ENCODE peak calls at places on chromosomes 11 and 22, in ten cellular contexts. K, G, A, W, D, C, S, Z, H and E are unnamed samples. For H3K36me3 and H3K27me3, the result is how much of the 10 kb centered on the place peaks cover.

GRCh38 chr11:102309621-102310541 is 7.4 kb upstream of the BIRC3 start:
- DNase-seq in Z (no peak), W (no peak), H (no peak), C (no peak), K (no peak), D (no peak), A (no peak), S (peak), G (no peak), E (no peak)

GRCh38 chr11:46480909-46481308 is 89.3 kb upstream of the CHRM4 start:
- DNase-seq in H (no peak), S (no peak), W (no peak), C (no peak), A (no peak), G (no peak), D (peak), Z (no peak), K (no peak), E (no peak)

GRCh38 chr11:123822591-123822990 is 16.4 kb upstream of the OR6M1 start:
- DNase-seq in K (no peak), A (no peak), C (peak), D (no peak), W (no peak), H (no peak), S (no peak), Z (no peak), G (no peak), E (no peak)

GRCh38 chr11:46119352-46120216 is 1.7 kb downstream of the PHF21A start:
- DNase-seq in W (no peak), Z (no peak), D (peak), K (peak), A (peak), C (peak), H (peak), G (peak), S (no peak), E (peak)

GRCh38 chr22:26748845-26749244 is 91.5 kb downstream of the MIAT start:
- DNase-seq in D (no peak), G (no peak), K (no peak), W (no peak), A (no peak), S (no peak), C (no peak), Z (no peak), H (no peak), E (no peak)

GRCh38 chr11:64369440-64370135 is 10.6 kb downstream of the RPS6KA4 start:
- DNase-seq in D (peak), K (peak), H (no peak), C (no peak), G (no peak), Z (no peak), W (no peak), A (no peak), S (no peak), E (no peak)

GRCh38 chr11:11025087-11025486 is 167.2 kb upstream of the ZBED5 start:
- DNase-seq in A (no peak), S (no peak), C (peak), H (no peak), D (no peak), K (no peak), G (no peak), Z (no peak), W (no peak), E (no peak)

GRCh38 chr11:70384486-70385152 is 13.7 kb upstream of the CTTN start:
- DNase-seq in D (peak), C (no peak), K (peak), W (no peak), Z (no peak), S (no peak), H (no peak), G (no peak), A (no peak), E (no peak)

GRCh38 chr11:70110538-70111055 is 32.5 kb downstream of the ANO1 start:
- DNase-seq in W (no peak), G (no peak), S (no peak), D (no peak), A (no peak), Z (no peak), K (peak), C (no peak), H (no peak), E (no peak)

GRCh38 chr22:19962246-19962908 is 20.8 kb upstream of the TXNRD2 start:
- DNase-seq in W (no peak), A (peak), H (peak), C (peak), D (peak), S (peak), Z (no peak), K (peak), G (peak), E (peak)

GRCh38 chr11:17786824-17787525 is 52.4 kb downstream of the KCNC1 start:
- DNase-seq in D (no peak), G (no peak), H (no peak), K (no peak), W (no peak), Z (no peak), A (no peak), S (no peak), C (peak), E (no peak)

GRCh38 chr11:61626580-61627380 is 45.9 kb upstream of the SYT7 start:
- DNase-seq in H (peak), W (no peak), G (no peak), C (peak), A (peak), D (no peak), K (no peak), Z (no peak), S (no peak), E (no peak)

GRCh38 chr11:14539867-14540475 is 19.8 kb upstream of the PSMA1 start:
- DNase-seq in W (no peak), G (no peak), D (no peak), K (no peak), A (no peak), H (no peak), S (no peak), C (no peak), Z (no peak), E (no peak)

GRCh38 chr22:38218661-38219331 is 17.0 kb downstream of the MAFF start:
- DNase-seq in A (peak), S (peak), D (no peak), Z (peak), C (peak), H (peak), W (no peak), K (peak), G (peak), E (peak)

GRCh38 chr11:33544593-33545373 is 155.8 kb downstream of the C11orf91 start:
- DNase-seq in A (no peak), C (no peak), H (no peak), G (no peak), K (peak), Z (no peak), D (no peak), S (no peak), W (no peak), E (no peak)

GRCh38 chr11:6523253-6523652 is 26.2 kb downstream of the DNHD1 start:
- DNase-seq in G (no peak), A (no peak), S (no peak), Z (no peak), K (no peak), D (no peak), C (peak), W (peak), H (no peak), E (no peak)

GRCh38 chr11:59943996-59944395 is 5.8 kb downstream of the OOSP1 start:
- DNase-seq in Z (no peak), A (no peak), H (no peak), G (no peak), W (no peak), K (no peak), D (no peak), S (peak), C (no peak), E (no peak)

GRCh38 chr11:72081856-72082255 is 1.2 kb downstream of the LRRC51 start:
- DNase-seq in H (no peak), Z (no peak), A (no peak), W (no peak), G (no peak), C (no peak), S (no peak), K (no peak), D (no peak), E (no peak)

GRCh38 chr11:6927030-6927617 is 898 bp downstream of the ZNF215 start:
- DNase-seq in C (no peak), W (peak), D (no peak), A (no peak), Z (no peak), H (peak), G (peak), K (no peak), S (no peak), E (no peak)

GRCh38 chr22:49997221-49997599 is 15.4 kb downstream of the IL17REL start:
- DNase-seq in S (no peak), D (no peak), H (peak), C (no peak), A (peak), G (no peak), W (no peak), Z (no peak), K (peak), E (no peak)

GRCh38 chr22:44697423-44698179 is 4.4 kb upstream of the PRR5 start:
- DNase-seq in W (peak), C (peak), K (peak), S (no peak), A (peak), H (peak), Z (no peak), D (peak), G (peak), E (peak)

GRCh38 chr11:104467414-104467813 is 303.5 kb upstream of the PDGFD start:
- DNase-seq in S (no peak), A (no peak), D (no peak), K (no peak), W (no peak), G (no peak), Z (no peak), C (no peak), H (no peak), E (no peak)

GRCh38 chr22:41922940-41923594 is 3.5 kb downstream of the TNFRSF13C start:
- DNase-seq in S (no peak), C (no peak), A (no peak), K (no peak), H (no peak), G (no peak), W (no peak), D (no peak), Z (no peak), E (no peak)

GRCh38 chr22:41919357-41920224 is 4.7 kb upstream of the SHISA8 start:
- DNase-seq in K (peak), W (no peak), C (no peak), A (peak), G (peak), D (peak), H (peak), Z (no peak), S (no peak), E (no peak)

GRCh38 chr22:41917906-41918791 is 3.3 kb upstream of the SHISA8 start:
- DNase-seq in D (no peak), S (no peak), Z (no peak), H (peak), A (peak), W (no peak), K (no peak), C (peak), G (peak), E (no peak)

GRCh38 chr22:41922336-41922735 is 4.3 kb downstream of the TNFRSF13C start:
- DNase-seq in A (no peak), S (no peak), G (no peak), C (no peak), K (no peak), D (no peak), Z (no peak), H (no peak), W (no peak), E (no peak)

GRCh38 chr22:41920271-41920976 is 5.5 kb upstream of the SHISA8 start:
- DNase-seq in Z (no peak), W (no peak), G (peak), D (no peak), H (no peak), K (no peak), C (no peak), S (no peak), A (no peak), E (no peak)
- H3K4me3 ChIP-seq in Z (peak), W (no peak), G (peak), D (no peak), H (peak), K (no peak), C (no peak), S (no peak), A (peak), E (no peak)

DNA sequence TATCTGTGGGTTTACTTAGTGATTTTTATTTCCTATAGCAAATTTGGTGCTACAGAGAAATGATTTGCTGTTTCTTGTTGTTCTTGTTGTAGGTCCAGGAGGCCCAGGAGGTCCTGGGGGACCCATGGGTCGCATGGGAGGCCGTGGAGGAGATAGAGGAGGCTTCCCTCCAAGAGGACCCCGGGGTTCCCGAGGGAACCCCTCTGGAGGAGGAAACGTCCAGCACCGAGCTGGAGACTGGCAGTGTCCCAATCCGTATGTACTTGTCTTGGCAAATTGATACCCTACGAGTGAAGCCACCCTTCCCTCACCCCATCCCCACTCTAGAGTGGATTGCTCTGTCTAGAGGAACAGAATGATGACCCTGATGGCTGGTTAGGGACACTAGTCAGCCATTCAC is 7.8 kb upstream of the GAS2L1 start:
- DNase-seq in K (no peak), G (no peak), Z (no peak), S (no peak), A (no peak), W (no peak), C (no peak), H (no peak), D (no peak), E (no peak)
- H3K36me3 ChIP-seq in K (half or more), G (under half), Z (half or more), S (half or more), A (half or more), W (under half), C (under half), H (half or more), D (half or more), E (half or more)

GRCh38 chr11:2574553-2575535 is 125.0 kb downstream of the KCNQ1OT1 start:
- DNase-seq in K (peak), W (no peak), A (peak), C (peak), G (no peak), D (no peak), H (peak), S (no peak), Z (no peak), E (no peak)
- H3K27me3 ChIP-seq in K (under half), W (under half), A (under half), C (under half), G (under half), D (under half), H (under half), S (half or more), Z (under half), E (under half)

DNA sequence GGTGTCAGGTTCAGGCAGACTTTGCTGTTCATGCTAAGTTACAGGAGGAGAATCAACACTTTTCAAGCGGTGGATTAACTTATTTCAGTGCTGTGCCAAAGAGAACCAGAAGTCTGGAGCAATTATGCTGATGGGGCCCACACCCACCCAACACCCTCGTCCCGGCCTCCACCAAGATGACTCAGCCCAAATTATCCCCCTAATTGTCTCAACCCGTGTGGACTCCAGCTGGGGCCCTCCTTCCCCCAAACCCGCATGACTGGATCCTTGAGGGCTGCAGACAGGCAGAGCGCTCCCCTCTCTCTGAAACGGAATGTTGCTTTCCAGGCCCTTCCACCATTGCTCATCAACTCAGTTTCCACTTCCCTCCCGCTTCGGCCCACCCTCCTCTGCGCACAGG is 34.6 kb upstream of the MN1 start:
- DNase-seq in G (no peak), Z (no peak), D (no peak), K (no peak), S (no peak), C (no peak), W (no peak), A (no peak), H (no peak), E (no peak)
- H3K4me3 ChIP-seq in G (no peak), Z (no peak), D (no peak), K (no peak), S (no peak), C (no peak), W (no peak), A (no peak), H (no peak), E (no peak)

GRCh38 chr11:65636810-65637557 is 917 bp upstream of the SIPA1 start:
- DNase-seq in C (no peak), D (no peak), S (no peak), W (no peak), H (no peak), A (no peak), K (peak), Z (no peak), G (no peak), E (no peak)
- H3K36me3 ChIP-seq in C (under half), D (under half), S (half or more), W (under half), H (under half), A (half or more), K (half or more), Z (under half), G (under half), E (under half)

GRCh38 chr22:22830957-22831688 is 56.5 kb upstream of the IGLL5 start:
- DNase-seq in Z (no peak), K (no peak), H (no peak), D (no peak), S (no peak), W (no peak), C (no peak), A (no peak), G (no peak), E (no peak)
- H3K27me3 ChIP-seq in Z (under half), K (under half), H (under half), D (under half), S (half or more), W (under half), C (under half), A (under half), G (under half), E (under half)

DNA sequence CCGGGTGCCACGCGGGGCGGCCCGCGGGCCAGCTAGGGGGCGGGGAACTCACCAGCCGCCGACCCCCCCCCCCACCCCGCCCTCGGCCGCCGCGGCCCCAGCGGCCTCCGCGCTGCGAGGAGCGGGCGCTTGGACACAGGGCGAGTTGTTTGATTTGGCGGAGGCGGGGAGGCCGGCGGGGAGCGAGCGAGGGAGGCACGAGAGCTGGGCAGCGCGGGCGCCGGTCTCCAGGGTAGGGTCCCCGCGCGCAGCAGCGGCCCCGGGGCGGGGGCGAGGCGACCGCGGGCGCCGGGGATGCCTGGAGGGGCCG is 64.3 kb downstream of the NAV2 start:
- DNase-seq in G (peak), D (peak), K (peak), W (no peak), Z (no peak), H (peak), A (no peak), S (no peak), C (no peak), E (no peak)
- H3K4me3 ChIP-seq in G (peak), D (peak), K (no peak), W (peak), Z (peak), H (peak), A (peak), S (peak), C (peak), E (no peak)

GRCh38 chr11:128572965-128573364 is 14.4 kb downstream of the ETS1 start:
- DNase-seq in W (no peak), C (no peak), D (no peak), S (no peak), K (no peak), A (no peak), G (no peak), Z (no peak), H (no peak), E (no peak)

GRCh38 chr11:128574576-128575011 is 12.8 kb downstream of the ETS1 start:
- DNase-seq in H (no peak), A (no peak), W (no peak), D (no peak), C (no peak), G (no peak), S (no peak), K (no peak), Z (no peak), E (no peak)

GRCh38 chr11:128575956-128576340 is 11.4 kb downstream of the ETS1 start:
- DNase-seq in D (no peak), Z (no peak), G (no peak), S (no peak), A (no peak), H (no peak), W (no peak), K (no peak), C (no peak), E (no peak)

GRCh38 chr11:128575174-128575955 is 12.0 kb downstream of the ETS1 start:
- DNase-seq in A (no peak), W (no peak), S (no peak), Z (no peak), G (no peak), K (no peak), H (no peak), C (no peak), D (no peak), E (no peak)

DNA sequence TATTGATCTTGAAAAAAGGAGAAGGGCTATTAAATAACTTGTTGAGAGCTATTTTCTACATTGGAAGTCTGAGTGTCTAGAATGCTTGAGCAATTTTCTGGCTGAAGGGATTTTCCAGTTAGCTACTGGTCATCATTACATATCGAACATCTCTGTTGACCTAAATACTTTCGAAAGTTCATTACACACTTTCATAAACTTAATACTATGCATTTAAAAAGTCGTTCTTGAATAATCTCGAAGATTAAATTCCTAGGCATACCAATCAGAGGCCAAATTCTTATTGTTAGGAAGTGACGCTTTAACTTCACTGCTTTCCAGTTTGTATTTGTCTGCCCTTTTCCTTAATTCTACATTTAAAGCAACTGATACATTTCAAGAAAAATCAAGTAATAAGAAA is 13.7 kb downstream of the ETS1 start:
- DNase-seq in S (no peak), D (no peak), K (no peak), C (no peak), W (no peak), A (no peak), H (no peak), G (no peak), Z (no peak), E (no peak)
- H3K36me3 ChIP-seq in S (under half), D (under half), K (under half), C (under half), W (under half), A (under half), H (under half), G (under half), Z (under half), E (under half)